ENCODE peak calls at places on chromosomes 3 and 15, in eight cellular contexts. P, M, A, E, S, Z, N and J are unnamed samples.

GRCh38 chr15:48244923-48245322 is 38.8 kb downstream of the SLC12A1 start:
- DNase-seq in P (no peak), S (no peak), M (no peak), A (peak), Z (peak), N (peak), E (no peak), J (no peak)

GRCh38 chr3:101695779-101696372 is 9.4 kb upstream of the RPL24 start:
- DNase-seq in E (no peak), M (no peak), A (peak), Z (no peak), S (peak), N (peak), P (no peak), J (peak)

GRCh38 chr3:147699175-147699838 is 290.1 kb downstream of the ZIC1 start:
- DNase-seq in Z (peak), N (peak), E (no peak), M (no peak), A (peak), P (peak), S (no peak), J (no peak)

GRCh38 chr15:59399465-59400102 is 26.9 kb upstream of the MYO1E start:
- DNase-seq in M (peak), E (no peak), P (no peak), N (no peak), S (no peak), A (no peak), Z (no peak), J (no peak)

GRCh38 chr3:65944252-65944651 is 94.5 kb downstream of the MAGI1 start:
- DNase-seq in A (no peak), E (no peak), S (no peak), P (no peak), Z (no peak), N (no peak), M (no peak), J (no peak)

GRCh38 chr3:3799173-3800075 is at the start of gene LRRN1:
- DNase-seq in Z (no peak), P (no peak), A (no peak), M (peak), E (peak), N (no peak), S (no peak), J (peak)

GRCh38 chr3:110940074-110940473 is 131.5 kb upstream of the NECTIN3 start:
- DNase-seq in S (peak), N (no peak), A (no peak), P (no peak), Z (no peak), M (no peak), E (no peak), J (no peak)

GRCh38 chr3:177440456-177441105 is 243.3 kb upstream of the TBL1XR1 start:
- DNase-seq in S (no peak), A (peak), N (no peak), P (no peak), E (no peak), Z (no peak), M (no peak), J (no peak)

GRCh38 chr3:104460477-104461406 is 906.0 kb upstream of the ALCAM start:
- DNase-seq in Z (peak), P (peak), M (no peak), A (peak), S (no peak), E (no peak), N (peak), J (no peak)
- TF ChIP-seq CTCF in Z (no peak), P (peak), M (peak), A (peak), S (peak), E (no peak), N (peak), J (no peak)

GRCh38 chr15:36053746-36054145 is 507.8 kb upstream of the DPH6 start:
- DNase-seq in A (no peak), E (no peak), Z (no peak), P (no peak), S (no peak), N (no peak), M (no peak), J (no peak)

DNA sequence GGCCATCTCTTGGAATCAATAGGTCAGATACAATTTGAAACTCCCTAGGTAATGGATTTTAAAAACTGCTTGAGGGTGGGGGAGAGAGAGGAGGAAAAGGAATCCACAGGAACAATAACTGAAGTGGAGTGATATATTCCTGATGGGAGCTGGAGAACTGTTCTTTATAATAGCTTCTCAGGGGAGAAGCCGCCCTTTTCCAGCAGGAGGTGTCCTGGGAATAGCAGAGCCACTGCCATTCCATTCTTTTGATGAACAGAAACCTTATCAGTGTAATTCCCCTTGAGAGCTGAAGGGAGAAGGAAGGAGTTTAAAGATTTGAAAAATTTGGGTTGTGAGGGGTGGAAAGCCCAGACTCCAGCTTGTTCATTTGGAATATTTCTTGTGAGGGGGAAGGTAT is 504.9 kb upstream of the DPH6 start:
- DNase-seq in Z (no peak), P (no peak), A (no peak), M (no peak), S (no peak), E (no peak), N (no peak), J (no peak)
- TF ChIP-seq CTCF in Z (no peak), P (no peak), A (no peak), M (no peak), S (no peak), E (no peak), N (no peak), J (no peak)

GRCh38 chr3:8641472-8641871 is 3.1 kb downstream of the SSUH2 start:
- DNase-seq in A (no peak), N (no peak), M (no peak), Z (no peak), P (no peak), S (no peak), E (no peak), J (no peak)
- TF ChIP-seq CTCF in A (no peak), N (no peak), M (no peak), Z (no peak), P (no peak), S (no peak), E (no peak), J (no peak)

DNA sequence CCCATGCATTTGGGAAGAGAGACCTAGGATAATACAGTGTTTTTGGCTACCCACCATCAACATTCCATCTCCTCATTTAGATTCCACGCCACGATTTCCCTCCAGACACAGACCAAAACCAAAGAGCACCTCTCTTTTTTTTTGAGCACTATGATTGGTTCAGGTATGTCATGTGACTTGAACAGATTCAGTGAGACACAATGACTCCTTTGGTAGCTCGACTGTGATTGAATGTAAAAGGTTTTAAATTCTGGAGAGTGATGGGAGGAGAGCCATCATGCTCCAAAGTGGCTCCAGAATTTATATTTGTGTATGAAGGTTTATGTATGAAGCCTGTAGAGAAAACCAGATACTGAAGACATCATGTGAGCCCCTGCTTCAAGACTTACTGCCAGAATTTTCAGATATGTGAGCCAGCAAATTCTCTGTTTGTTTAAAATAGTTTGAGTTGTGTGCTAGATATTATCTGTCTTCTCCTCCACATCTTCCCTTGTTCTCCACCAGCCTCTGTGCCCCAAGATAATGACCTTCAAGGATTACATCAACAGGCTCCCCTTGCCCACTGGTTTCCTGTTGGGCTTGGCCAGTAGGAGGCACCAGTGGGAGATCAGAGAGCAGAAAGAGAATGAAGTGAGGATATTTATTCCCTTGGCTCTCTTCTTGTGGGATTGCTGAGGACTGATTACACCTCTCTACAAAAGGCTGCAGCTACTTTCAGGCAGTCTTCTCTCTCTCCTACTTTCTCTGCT is 12.5 kb downstream of the MYD88 start:
- DNase-seq in Z (no peak), N (peak), A (no peak), S (no peak), E (no peak), M (no peak), P (no peak), J (no peak)
- TF ChIP-seq CTCF in Z (no peak), N (peak), A (peak), S (no peak), E (no peak), M (peak), P (no peak), J (no peak)